ENCODE peak calls at places on chromosome 12, in six cellular contexts. R, M, X, Z, E and H are unnamed samples. For H3K4me1, the result is how much of the 10 kb centered on the place peaks cover.

GRCh38 chr12:106898001-106898966 is 57.4 kb upstream of the TMEM263 start:
- DNase-seq in E (no peak), M (no peak), X (no peak), Z (no peak), R (no peak), H (no peak)

GRCh38 chr12:29796823-29797263 is 13.1 kb upstream of the TMTC1 start:
- DNase-seq in X (peak), R (no peak), E (no peak), Z (no peak), M (no peak), H (no peak)

GRCh38 chr12:19641235-19642080 is 202.2 kb downstream of the AEBP2 start:
- DNase-seq in M (no peak), E (no peak), R (no peak), X (no peak), Z (no peak), H (no peak)

GRCh38 chr12:29591140-29592020 is 93.9 kb upstream of the OVCH1 start:
- DNase-seq in X (peak), R (no peak), Z (no peak), E (no peak), M (no peak), H (no peak)

GRCh38 chr12:8678661-8679111 is 16.1 kb upstream of the MFAP5 start:
- DNase-seq in X (no peak), E (no peak), Z (no peak), M (no peak), R (no peak), H (no peak)

GRCh38 chr12:104137175-104137901 is 672 bp downstream of the NFYB start:
- DNase-seq in Z (peak), X (peak), M (no peak), R (peak), E (peak), H (peak)

GRCh38 chr12:112182499-112182898 is 57.1 kb downstream of the TRAFD1 start:
- DNase-seq in R (no peak), M (no peak), E (no peak), Z (no peak), X (peak), H (no peak)

GRCh38 chr12:120000556-120000955 is 11.5 kb downstream of the BICDL1 start:
- DNase-seq in R (no peak), E (no peak), X (no peak), M (no peak), Z (no peak), H (no peak)

GRCh38 chr12:71938728-71939385 is at the start of gene TPH2:
- DNase-seq in M (no peak), X (peak), R (peak), Z (peak), E (peak), H (peak)

GRCh38 chr12:92929957-92930356 is 862 bp upstream of the EEA1 start:
- DNase-seq in E (no peak), X (no peak), M (no peak), Z (no peak), R (no peak), H (no peak)

GRCh38 chr12:132357623-132358186 is 28.3 kb upstream of the GALNT9 start:
- DNase-seq in R (no peak), E (no peak), M (no peak), X (no peak), Z (no peak), H (no peak)

GRCh38 chr12:26465419-26466097 is 270.2 kb downstream of the SSPN start:
- DNase-seq in R (no peak), E (no peak), X (no peak), M (no peak), Z (no peak), H (no peak)

GRCh38 chr12:106883421-106883820 is 72.3 kb upstream of the TMEM263 start:
- DNase-seq in M (no peak), R (no peak), E (no peak), X (peak), Z (no peak), H (no peak)

GRCh38 chr12:79187032-79187431 is 322.5 kb downstream of the SYT1 start:
- DNase-seq in M (no peak), X (no peak), E (no peak), Z (no peak), R (no peak), H (no peak)

GRCh38 chr12:101042211-101042610 is 167.8 kb downstream of the SLC5A8 start:
- DNase-seq in R (no peak), M (no peak), X (no peak), Z (no peak), E (no peak), H (no peak)

GRCh38 chr12:90794212-90794611 is 160.8 kb downstream of the CCER1 start:
- DNase-seq in M (no peak), X (peak), Z (no peak), E (no peak), R (no peak), H (no peak)

GRCh38 chr12:108884116-108885012 is 4.5 kb downstream of the DAO start:
- DNase-seq in X (no peak), R (peak), Z (peak), M (peak), E (peak), H (peak)

GRCh38 chr12:57899010-57899662 is 42.2 kb upstream of the ATP23 start:
- DNase-seq in R (peak), X (peak), E (no peak), M (no peak), Z (peak), H (no peak)

GRCh38 chr12:119780786-119781434 is 96.2 kb downstream of the CIT start:
- DNase-seq in X (peak), Z (peak), R (peak), E (peak), M (no peak), H (no peak)

GRCh38 chr12:52920937-52921336 is 16.1 kb upstream of the KRT8 start:
- DNase-seq in Z (no peak), X (peak), M (no peak), E (no peak), R (no peak), H (no peak)

GRCh38 chr12:110668480-110669192 is 20.3 kb downstream of the HVCN1 start:
- DNase-seq in E (no peak), X (no peak), R (no peak), M (no peak), Z (no peak), H (no peak)

GRCh38 chr12:66799548-66799947 is 120.7 kb upstream of the GRIP1 start:
- DNase-seq in E (no peak), M (no peak), R (no peak), Z (no peak), X (no peak), H (no peak)

GRCh38 chr12:102990419-102990818 is 32.9 kb downstream of the ASCL1 start:
- DNase-seq in X (no peak), E (no peak), M (no peak), R (no peak), Z (no peak), H (no peak)

GRCh38 chr12:11724888-11725310 is 75.4 kb downstream of the ETV6 start:
- DNase-seq in Z (no peak), M (no peak), X (peak), E (no peak), R (no peak), H (peak)

GRCh38 chr12:27305673-27306504 is 26.7 kb upstream of the BMAL2 start:
- DNase-seq in X (peak), E (no peak), Z (no peak), M (no peak), R (no peak), H (no peak)

GRCh38 chr12:93451423-93452158 is 9.8 kb upstream of the UBE2N start:
- DNase-seq in M (no peak), R (no peak), E (no peak), Z (no peak), X (no peak), H (no peak)

GRCh38 chr12:41151789-41152188 is 36.3 kb upstream of the PDZRN4 start:
- DNase-seq in M (no peak), R (no peak), X (peak), Z (no peak), E (no peak), H (no peak)

GRCh38 chr12:29743801-29744200 is 39.9 kb downstream of the TMTC1 start:
- DNase-seq in M (no peak), X (peak), R (no peak), Z (no peak), E (no peak), H (no peak)

GRCh38 chr12:77772606-77773298 is 57.9 kb upstream of the NAV3 start:
- DNase-seq in R (no peak), X (no peak), Z (no peak), M (no peak), E (no peak), H (no peak)

GRCh38 chr12:24012528-24012927 is 63.1 kb upstream of the SOX5 start:
- DNase-seq in M (no peak), E (no peak), Z (no peak), R (no peak), X (peak), H (no peak)

GRCh38 chr12:95838125-95838524 is 20.6 kb upstream of the SNRPF start:
- DNase-seq in R (peak), X (no peak), Z (peak), M (no peak), E (peak), H (no peak)

GRCh38 chr12:66244446-66244845 is 55.4 kb downstream of the IRAK3 start:
- DNase-seq in X (no peak), Z (no peak), R (no peak), M (no peak), E (no peak), H (no peak)

GRCh38 chr12:95316798-95317197 is 99.2 kb downstream of the VEZT start:
- DNase-seq in R (no peak), X (peak), M (no peak), Z (no peak), E (no peak), H (no peak)

GRCh38 chr12:85836716-85837100 is 499 bp upstream of the RASSF9 start:
- DNase-seq in M (no peak), E (no peak), Z (no peak), X (peak), R (no peak), H (no peak)

GRCh38 chr12:75585309-75585708 is 73.9 kb upstream of the KRR1 start:
- DNase-seq in X (peak), M (no peak), Z (no peak), E (no peak), R (no peak), H (no peak)

GRCh38 chr12:117208811-117209455 is 18.7 kb upstream of the FBXO21 start:
- DNase-seq in R (no peak), M (no peak), X (no peak), Z (no peak), E (no peak), H (no peak)

GRCh38 chr12:59077153-59077930 is 157.0 kb upstream of the LRIG3 start:
- DNase-seq in X (peak), Z (no peak), M (no peak), R (peak), E (no peak), H (peak)

GRCh38 chr12:59079029-59079428 is 158.7 kb upstream of the LRIG3 start:
- DNase-seq in E (no peak), X (no peak), R (no peak), Z (no peak), M (no peak), H (no peak)

GRCh38 chr12:59078027-59078426 is 157.7 kb upstream of the LRIG3 start:
- DNase-seq in Z (no peak), X (no peak), M (no peak), R (no peak), E (no peak), H (no peak)

GRCh38 chr12:59080101-59080500 is 159.8 kb upstream of the LRIG3 start:
- DNase-seq in M (no peak), E (no peak), R (peak), Z (no peak), X (no peak), H (no peak)

GRCh38 chr12:59079472-59079871 is 159.2 kb upstream of the LRIG3 start:
- DNase-seq in E (no peak), R (no peak), X (no peak), Z (no peak), M (no peak), H (no peak)
- H3K27ac ChIP-seq in E (no peak), R (peak), X (no peak), Z (no peak), M (no peak), H (no peak)

DNA sequence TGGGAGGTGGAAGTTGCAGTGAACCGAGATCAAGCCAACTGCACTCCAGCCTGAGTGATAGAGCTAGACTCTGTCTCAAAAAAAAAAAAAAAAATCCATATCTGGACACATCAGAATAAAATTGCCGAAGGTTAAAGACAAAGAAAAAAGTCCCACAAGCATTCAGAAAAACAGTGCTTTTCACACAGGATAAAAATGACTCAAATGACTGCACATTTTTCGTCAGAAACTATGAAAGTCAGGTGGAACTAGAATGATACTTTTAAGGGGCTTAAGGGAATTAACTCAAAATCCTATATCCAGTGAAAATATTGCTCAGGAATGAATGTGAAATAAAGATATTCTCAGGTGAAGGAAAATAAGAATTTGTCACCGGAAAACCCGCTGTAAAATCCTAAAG is 12.9 kb downstream of the COPS7A start:
- DNase-seq in E (no peak), Z (no peak), M (no peak), R (no peak), X (no peak), H (no peak)
- H3K4me3 ChIP-seq in E (no peak), Z (no peak), M (no peak), R (no peak), X (no peak), H (no peak)

DNA sequence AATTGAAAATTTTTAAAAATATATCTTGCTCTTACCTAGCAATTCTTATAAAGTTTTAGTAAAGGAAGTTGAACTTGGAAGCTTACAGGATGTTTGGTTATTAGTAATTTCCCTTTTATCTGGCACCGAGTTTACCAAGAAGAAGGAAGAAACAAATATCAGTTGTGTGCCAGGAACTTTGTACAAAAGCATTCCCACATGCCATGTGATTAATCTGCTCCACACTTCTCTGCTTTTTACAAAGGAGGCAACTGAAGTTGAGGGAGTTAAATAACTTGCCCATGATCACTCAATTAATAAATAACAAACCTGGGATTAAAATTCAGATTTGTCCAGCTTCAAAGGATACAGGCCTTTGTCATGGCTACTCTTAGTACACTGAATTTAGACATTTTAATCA is 122.5 kb upstream of the BCAT1 start:
- DNase-seq in R (no peak), E (no peak), M (no peak), Z (no peak), X (no peak), H (no peak)
- H3K4me1 ChIP-seq in R (under half), E (under half), M (under half), Z (under half), X (under half), H (under half)

DNA sequence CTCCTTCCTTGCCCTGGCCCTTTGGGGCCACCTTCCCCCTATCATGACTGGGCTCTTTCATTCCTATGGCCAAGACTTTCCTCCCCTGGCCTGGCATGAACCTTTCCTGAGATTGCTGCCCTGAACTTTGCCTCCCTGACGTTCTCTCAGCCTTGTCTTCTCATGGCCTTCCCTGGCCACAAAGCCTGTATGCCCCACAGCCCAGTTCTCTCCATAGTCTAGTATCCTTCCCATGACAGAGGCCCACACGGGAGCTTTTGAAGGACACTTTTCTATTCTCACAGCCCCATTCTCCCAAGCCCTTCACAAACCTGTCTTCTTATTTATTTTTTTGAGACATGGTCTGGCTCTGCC is 4.5 kb upstream of the RNU7-1 start:
- DNase-seq in X (no peak), R (no peak), E (no peak), M (no peak), Z (no peak), H (no peak)
- H3K27ac ChIP-seq in X (peak), R (no peak), E (peak), M (no peak), Z (peak), H (no peak)

GRCh38 chr12:122150127-122150681 is 23.8 kb downstream of the IL31 start:
- DNase-seq in Z (no peak), R (no peak), E (no peak), M (no peak), X (no peak), H (no peak)

GRCh38 chr12:122148657-122149056 is 25.4 kb downstream of the IL31 start:
- DNase-seq in R (no peak), Z (no peak), X (no peak), M (no peak), E (no peak), H (no peak)

GRCh38 chr12:122145505-122146330 is 28.3 kb downstream of the IL31 start:
- DNase-seq in R (no peak), E (no peak), Z (no peak), M (no peak), X (no peak), H (no peak)

GRCh38 chr12:122144885-122145284 is 29.1 kb downstream of the IL31 start:
- DNase-seq in X (no peak), R (no peak), Z (no peak), E (no peak), M (no peak), H (no peak)

DNA sequence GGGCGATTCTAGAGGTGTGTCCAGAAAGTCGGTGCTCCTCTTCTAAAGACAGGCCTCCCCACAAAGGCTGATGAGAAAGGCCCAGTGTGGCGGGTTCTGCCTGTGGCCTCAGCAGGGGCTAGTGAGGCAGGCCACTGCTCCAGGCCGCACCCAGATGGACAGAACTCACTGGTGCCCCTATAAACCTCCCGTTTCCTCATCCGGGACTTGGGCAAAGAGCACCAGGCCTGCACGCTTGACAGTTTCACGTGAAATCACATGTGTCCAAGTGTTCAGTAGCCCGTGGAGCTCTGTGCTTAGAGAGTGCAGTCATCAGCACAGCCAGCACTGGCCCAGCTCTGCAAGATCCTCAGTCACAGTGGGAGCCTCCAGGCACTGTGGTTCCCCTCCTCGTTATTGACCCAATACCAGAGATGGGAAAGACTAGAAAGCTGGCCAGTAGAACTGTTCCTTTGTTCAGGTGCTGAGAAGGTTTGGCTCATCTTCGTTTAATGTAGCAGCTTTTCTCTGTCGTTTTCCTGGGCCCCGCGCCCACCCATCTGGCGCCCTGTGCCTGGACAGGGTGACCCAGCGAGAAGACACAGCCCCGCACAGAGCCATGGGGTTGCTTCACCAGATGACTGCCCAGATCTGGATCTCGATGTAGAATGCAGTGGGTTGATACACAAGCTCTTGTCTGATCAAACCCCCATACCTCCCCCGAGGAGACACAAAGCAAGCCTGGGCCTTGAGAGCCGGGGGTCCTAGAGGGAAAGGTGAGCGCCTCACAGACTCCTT is 26.3 kb downstream of the IL31 start:
- DNase-seq in Z (no peak), E (no peak), M (no peak), X (no peak), R (no peak), H (no peak)
- H3K4me3 ChIP-seq in Z (no peak), E (no peak), M (no peak), X (no peak), R (no peak), H (no peak)

GRCh38 chr12:48003226-48004038 is 844 bp downstream of the COL2A1 start:
- DNase-seq in R (no peak), Z (peak), X (peak), E (no peak), M (no peak), H (peak)

GRCh38 chr12:48004941-48005749 is 869 bp upstream of the COL2A1 start:
- DNase-seq in E (no peak), X (no peak), M (no peak), Z (peak), R (no peak), H (no peak)

GRCh38 chr12:48007206-48007605 is 2.9 kb upstream of the COL2A1 start:
- DNase-seq in R (no peak), M (no peak), E (no peak), X (no peak), Z (peak), H (no peak)

GRCh38 chr12:48004039-48004940 is at the start of gene COL2A1:
- DNase-seq in E (no peak), X (peak), Z (peak), M (no peak), R (no peak), H (peak)

GRCh38 chr12:48005750-48006021 is 1.4 kb upstream of the COL2A1 start:
- DNase-seq in X (no peak), Z (no peak), E (no peak), R (no peak), M (no peak), H (no peak)
- H3K4me1 ChIP-seq in X (under half), Z (under half), E (under half), R (under half), M (under half), H (under half)

GRCh38 chr12:6384499-6385436 is 806 bp downstream of the LTBR start:
- DNase-seq in M (no peak), X (no peak), E (no peak), Z (no peak), R (no peak), H (peak)
- H3K27ac ChIP-seq in M (peak), X (no peak), E (peak), Z (peak), R (peak), H (peak)